ENCODE peak calls at places on chromosomes 1 and 21, in nine cellular contexts. One of them, this sample, is unnamed.
A peak's percentile ranks its signal among the peaks of the same experiment; 100 is the strongest.

GRCh38 chr1:97999320-97999719 is 78.5 kb upstream of the DPYD start:
- DNase-seq in aorta: no peak
- DNase-seq in CD8-positive, alpha-beta memory T cell: no peak
- DNase-seq in neuronal stem cell: no peak
- DNase-seq in transverse colon: no peak
- DNase-seq in AG04450: peak; percentile 73
- DNase-seq in right lobe of liver: no peak
- DNase-seq in BJ: peak; percentile 53
- DNase-seq in ovary: no peak
- DNase-seq in this sample: peak; percentile 59

GRCh38 chr1:23168079-23168461 is 586 bp downstream of the LUZP1 start:
- DNase-seq in aorta: peak; percentile 54
- DNase-seq in CD8-positive, alpha-beta memory T cell: peak; percentile 15
- DNase-seq in neuronal stem cell: no peak
- DNase-seq in transverse colon: peak; percentile 39
- DNase-seq in AG04450: no peak
- DNase-seq in right lobe of liver: peak; percentile 63
- DNase-seq in BJ: no peak
- DNase-seq in ovary: peak; percentile 28
- DNase-seq in this sample: no peak

GRCh38 chr21:32917392-32918135 is 108.2 kb upstream of the OLIG2 start:
- DNase-seq in aorta: peak; percentile 60
- DNase-seq in CD8-positive, alpha-beta memory T cell: no peak
- DNase-seq in neuronal stem cell: no peak
- DNase-seq in transverse colon: no peak
- DNase-seq in AG04450: no peak
- DNase-seq in right lobe of liver: no peak
- DNase-seq in BJ: no peak
- DNase-seq in ovary: peak; percentile 65
- DNase-seq in this sample: no peak

GRCh38 chr1:171841931-171842723 is 829 bp downstream of the DNM3 start:
- DNase-seq in aorta: no peak
- DNase-seq in CD8-positive, alpha-beta memory T cell: peak; percentile 6
- DNase-seq in neuronal stem cell: peak; percentile 29
- DNase-seq in transverse colon: no peak
- DNase-seq in AG04450: no peak
- DNase-seq in right lobe of liver: no peak
- DNase-seq in BJ: no peak
- DNase-seq in ovary: no peak
- DNase-seq in this sample: no peak

GRCh38 chr1:115975569-115976061 is 698 bp upstream of the SLC22A15 start:
- DNase-seq in aorta: no peak
- DNase-seq in CD8-positive, alpha-beta memory T cell: no peak
- DNase-seq in neuronal stem cell: no peak
- DNase-seq in transverse colon: no peak
- DNase-seq in AG04450: no peak
- DNase-seq in right lobe of liver: no peak
- DNase-seq in BJ: no peak
- DNase-seq in ovary: no peak
- DNase-seq in this sample: no peak

GRCh38 chr1:18408656-18409370 is 71.9 kb upstream of the KLHDC7A start:
- DNase-seq in aorta: no peak
- DNase-seq in CD8-positive, alpha-beta memory T cell: no peak
- DNase-seq in neuronal stem cell: no peak
- DNase-seq in transverse colon: no peak
- DNase-seq in AG04450: no peak
- DNase-seq in right lobe of liver: no peak
- DNase-seq in BJ: no peak
- DNase-seq in ovary: no peak
- DNase-seq in this sample: no peak

GRCh38 chr1:152442765-152443164 is 28.7 kb upstream of the CRNN start:
- DNase-seq in aorta: no peak
- DNase-seq in CD8-positive, alpha-beta memory T cell: no peak
- DNase-seq in neuronal stem cell: no peak
- DNase-seq in transverse colon: peak; percentile 25
- DNase-seq in AG04450: no peak
- DNase-seq in right lobe of liver: no peak
- DNase-seq in BJ: no peak
- DNase-seq in ovary: no peak
- DNase-seq in this sample: no peak

GRCh38 chr1:218380125-218380977 is 35.2 kb downstream of the TGFB2 start:
- DNase-seq in aorta: no peak
- DNase-seq in CD8-positive, alpha-beta memory T cell: no peak
- DNase-seq in neuronal stem cell: no peak
- DNase-seq in transverse colon: no peak
- DNase-seq in AG04450: peak; percentile 72
- DNase-seq in right lobe of liver: peak; percentile 70
- DNase-seq in BJ: peak; percentile 69
- DNase-seq in ovary: no peak
- DNase-seq in this sample: peak; percentile 87

GRCh38 chr1:238673561-238673960 is 712.8 kb upstream of the CHRM3 start:
- DNase-seq in aorta: no peak
- DNase-seq in CD8-positive, alpha-beta memory T cell: no peak
- DNase-seq in neuronal stem cell: no peak
- DNase-seq in transverse colon: no peak
- DNase-seq in AG04450: no peak
- DNase-seq in right lobe of liver: no peak
- DNase-seq in BJ: no peak
- DNase-seq in ovary: no peak
- DNase-seq in this sample: no peak

GRCh38 chr1:166811691-166812090 is 27.6 kb upstream of the POGK start:
- DNase-seq in aorta: no peak
- DNase-seq in CD8-positive, alpha-beta memory T cell: no peak
- DNase-seq in neuronal stem cell: no peak
- DNase-seq in transverse colon: no peak
- DNase-seq in AG04450: no peak
- DNase-seq in right lobe of liver: no peak
- DNase-seq in BJ: peak; percentile 37
- DNase-seq in ovary: no peak
- DNase-seq in this sample: peak; percentile 10

GRCh38 chr1:9877962-9878361 is 32.1 kb downstream of the CTNNBIP1 start:
- DNase-seq in aorta: no peak
- DNase-seq in CD8-positive, alpha-beta memory T cell: no peak
- DNase-seq in neuronal stem cell: no peak
- DNase-seq in transverse colon: peak; percentile 38
- DNase-seq in AG04450: no peak
- DNase-seq in right lobe of liver: no peak
- DNase-seq in BJ: no peak
- DNase-seq in ovary: no peak
- DNase-seq in this sample: no peak

GRCh38 chr1:236685917-236686814 is at the start of gene ACTN2:
- DNase-seq in aorta: peak; percentile 57
- DNase-seq in CD8-positive, alpha-beta memory T cell: peak; percentile 18
- DNase-seq in neuronal stem cell: peak; percentile 46
- DNase-seq in transverse colon: peak; percentile 40
- DNase-seq in AG04450: no peak
- DNase-seq in right lobe of liver: peak; percentile 28
- DNase-seq in BJ: no peak
- DNase-seq in ovary: peak; percentile 57
- DNase-seq in this sample: no peak
- H3K4me3 ChIP-seq in aorta: peak within 1 kb of the TSS; percentile 50
- H3K4me3 ChIP-seq in CD8-positive, alpha-beta memory T cell: peak within 1 kb of the TSS; percentile 35
- H3K4me3 ChIP-seq in neuronal stem cell: peak within 1 kb of the TSS; percentile 37
- H3K4me3 ChIP-seq in transverse colon: peak within 1 kb of the TSS; percentile 35
- H3K4me3 ChIP-seq in AG04450: peak within 1 kb of the TSS; percentile 45
- H3K4me3 ChIP-seq in right lobe of liver: peak within 1 kb of the TSS; percentile 9
- H3K4me3 ChIP-seq in BJ: peak within 1 kb of the TSS; percentile 26
- H3K4me3 ChIP-seq in ovary: peak within 1 kb of the TSS; percentile 34
- H3K4me3 ChIP-seq in this sample: no peak within 1 kb of the TSS

GRCh38 chr1:2027961-2028583 is 8.9 kb downstream of the GABRD start:
- DNase-seq in aorta: no peak
- DNase-seq in CD8-positive, alpha-beta memory T cell: no peak
- DNase-seq in neuronal stem cell: no peak
- DNase-seq in transverse colon: no peak
- DNase-seq in AG04450: no peak
- DNase-seq in right lobe of liver: no peak
- DNase-seq in BJ: no peak
- DNase-seq in ovary: no peak
- DNase-seq in this sample: no peak

GRCh38 chr1:2024887-2025286 is 5.7 kb downstream of the GABRD start:
- DNase-seq in aorta: no peak
- DNase-seq in CD8-positive, alpha-beta memory T cell: no peak
- DNase-seq in neuronal stem cell: no peak
- DNase-seq in transverse colon: no peak
- DNase-seq in AG04450: no peak
- DNase-seq in right lobe of liver: no peak
- DNase-seq in BJ: no peak
- DNase-seq in ovary: no peak
- DNase-seq in this sample: no peak

GRCh38 chr1:2024451-2024850 is 5.3 kb downstream of the GABRD start:
- DNase-seq in aorta: no peak
- DNase-seq in CD8-positive, alpha-beta memory T cell: no peak
- DNase-seq in neuronal stem cell: no peak
- DNase-seq in transverse colon: no peak
- DNase-seq in AG04450: no peak
- DNase-seq in right lobe of liver: no peak
- DNase-seq in BJ: no peak
- DNase-seq in ovary: no peak
- DNase-seq in this sample: no peak

GRCh38 chr1:2023187-2023586 is 4.0 kb downstream of the GABRD start:
- DNase-seq in aorta: no peak
- DNase-seq in CD8-positive, alpha-beta memory T cell: no peak
- DNase-seq in neuronal stem cell: no peak
- DNase-seq in transverse colon: no peak
- DNase-seq in AG04450: no peak
- DNase-seq in right lobe of liver: no peak
- DNase-seq in BJ: no peak
- DNase-seq in ovary: no peak
- DNase-seq in this sample: no peak

GRCh38 chr1:2025491-2025981 is 6.4 kb downstream of the GABRD start:
- DNase-seq in aorta: no peak
- DNase-seq in CD8-positive, alpha-beta memory T cell: no peak
- DNase-seq in neuronal stem cell: no peak
- DNase-seq in transverse colon: peak; percentile 27
- DNase-seq in AG04450: no peak
- DNase-seq in right lobe of liver: peak; percentile 55
- DNase-seq in BJ: no peak
- DNase-seq in ovary: peak; percentile 58
- DNase-seq in this sample: no peak
- H3K4me3 ChIP-seq in aorta: no peak overlapping the region
- H3K4me3 ChIP-seq in CD8-positive, alpha-beta memory T cell: no peak overlapping the region
- H3K4me3 ChIP-seq in neuronal stem cell: no peak overlapping the region
- H3K4me3 ChIP-seq in transverse colon: peak overlapping the region; percentile 3
- H3K4me3 ChIP-seq in AG04450: no peak overlapping the region
- H3K4me3 ChIP-seq in right lobe of liver: no peak overlapping the region
- H3K4me3 ChIP-seq in BJ: no peak overlapping the region
- H3K4me3 ChIP-seq in ovary: no peak overlapping the region
- H3K4me3 ChIP-seq in this sample: no peak overlapping the region

GRCh38 chr21:45055861-45056260 is 18.5 kb upstream of the ADARB1 start:
- DNase-seq in aorta: no peak
- DNase-seq in CD8-positive, alpha-beta memory T cell: no peak
- DNase-seq in neuronal stem cell: no peak
- DNase-seq in transverse colon: no peak
- DNase-seq in AG04450: no peak
- DNase-seq in right lobe of liver: no peak
- DNase-seq in BJ: no peak
- DNase-seq in ovary: no peak
- DNase-seq in this sample: no peak

GRCh38 chr21:45054927-45055612 is 19.3 kb upstream of the ADARB1 start:
- DNase-seq in aorta: no peak
- DNase-seq in CD8-positive, alpha-beta memory T cell: no peak
- DNase-seq in neuronal stem cell: no peak
- DNase-seq in transverse colon: no peak
- DNase-seq in AG04450: no peak
- DNase-seq in right lobe of liver: no peak
- DNase-seq in BJ: no peak
- DNase-seq in ovary: no peak
- DNase-seq in this sample: no peak

GRCh38 chr21:45056917-45057560 is 17.3 kb upstream of the ADARB1 start:
- DNase-seq in aorta: no peak
- DNase-seq in CD8-positive, alpha-beta memory T cell: no peak
- DNase-seq in neuronal stem cell: no peak
- DNase-seq in transverse colon: no peak
- DNase-seq in AG04450: no peak
- DNase-seq in right lobe of liver: no peak
- DNase-seq in BJ: no peak
- DNase-seq in ovary: no peak
- DNase-seq in this sample: no peak

GRCh38 chr21:45057886-45058285 is 16.5 kb upstream of the ADARB1 start:
- DNase-seq in aorta: no peak
- DNase-seq in CD8-positive, alpha-beta memory T cell: no peak
- DNase-seq in neuronal stem cell: no peak
- DNase-seq in transverse colon: no peak
- DNase-seq in AG04450: no peak
- DNase-seq in right lobe of liver: no peak
- DNase-seq in BJ: no peak
- DNase-seq in ovary: no peak
- DNase-seq in this sample: no peak

DNA sequence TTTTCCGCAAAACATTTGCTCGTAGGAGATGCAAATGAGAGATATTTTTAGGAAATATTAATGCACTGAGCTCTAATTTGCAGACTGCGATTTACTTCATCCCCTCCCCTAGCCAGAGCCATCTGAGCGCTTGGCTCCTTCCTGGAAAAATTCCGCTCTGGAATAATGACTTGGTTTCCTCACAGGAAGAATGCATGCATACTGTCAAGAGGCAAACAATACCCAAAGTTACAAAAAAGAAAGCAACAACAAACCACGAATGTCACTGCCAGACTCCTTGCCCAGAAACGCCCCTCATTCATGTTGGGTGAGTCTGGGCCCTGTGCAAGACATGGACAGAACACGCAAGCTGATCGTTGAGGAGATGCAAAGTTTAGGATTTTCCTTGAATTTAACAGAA is 17.9 kb upstream of the ADARB1 start:
- DNase-seq in aorta: no peak
- DNase-seq in CD8-positive, alpha-beta memory T cell: no peak
- DNase-seq in neuronal stem cell: no peak
- DNase-seq in transverse colon: no peak
- DNase-seq in AG04450: no peak
- DNase-seq in right lobe of liver: no peak
- DNase-seq in BJ: no peak
- DNase-seq in ovary: no peak
- DNase-seq in this sample: no peak
- H3K4me3 ChIP-seq in aorta: no peak overlapping the region
- H3K4me3 ChIP-seq in CD8-positive, alpha-beta memory T cell: no peak overlapping the region
- H3K4me3 ChIP-seq in neuronal stem cell: no peak overlapping the region
- H3K4me3 ChIP-seq in transverse colon: no peak overlapping the region
- H3K4me3 ChIP-seq in AG04450: no peak overlapping the region
- H3K4me3 ChIP-seq in right lobe of liver: no peak overlapping the region
- H3K4me3 ChIP-seq in BJ: no peak overlapping the region
- H3K4me3 ChIP-seq in ovary: no peak overlapping the region
- H3K4me3 ChIP-seq in this sample: no peak overlapping the region

GRCh38 chr1:215200121-215200520 is 117.6 kb downstream of the KCNK2 start:
- DNase-seq in aorta: no peak
- DNase-seq in CD8-positive, alpha-beta memory T cell: no peak
- DNase-seq in neuronal stem cell: no peak
- DNase-seq in transverse colon: no peak
- DNase-seq in AG04450: no peak
- DNase-seq in right lobe of liver: no peak
- DNase-seq in BJ: no peak
- DNase-seq in ovary: no peak
- DNase-seq in this sample: no peak
- H3K4me3 ChIP-seq in aorta: no peak overlapping the region
- H3K4me3 ChIP-seq in CD8-positive, alpha-beta memory T cell: no peak overlapping the region
- H3K4me3 ChIP-seq in neuronal stem cell: no peak overlapping the region
- H3K4me3 ChIP-seq in transverse colon: no peak overlapping the region
- H3K4me3 ChIP-seq in AG04450: no peak overlapping the region
- H3K4me3 ChIP-seq in right lobe of liver: no peak overlapping the region
- H3K4me3 ChIP-seq in BJ: no peak overlapping the region
- H3K4me3 ChIP-seq in ovary: no peak overlapping the region
- H3K4me3 ChIP-seq in this sample: no peak overlapping the region